ENCODE peak calls at places on chromosomes 2 and 18, in six cellular contexts. J is AG08396; P is CD8-positive, alpha-beta T cell; B is EH; Y is CD8-positive, alpha-beta memory T cell; R is COR-L47. S is an unnamed sample.

GRCh38 chr18:32550958-32551357 is 80.3 kb upstream of the GAREM1 start:
- DNase-seq in P (no peak), R (no peak), Y (no peak), B (no peak), J (no peak), S (no peak)

GRCh38 chr2:241376808-241377207 is 20.7 kb downstream of the FARP2 start:
- DNase-seq in B (peak; percentile 48), J (no peak), Y (no peak), R (no peak), P (no peak), S (no peak)

GRCh38 chr2:85801871-85802270 is 48.1 kb downstream of the ATOH8 start:
- DNase-seq in R (no peak), Y (no peak), P (no peak), J (no peak), B (no peak), S (no peak)

GRCh38 chr2:173187911-173188788 is 112.5 kb downstream of the MAP3K20 start:
- DNase-seq in R (no peak), P (no peak), Y (no peak), J (peak; percentile 10), B (peak; percentile 79), S (no peak)

GRCh38 chr2:47595690-47596089 is 187.3 kb upstream of the MSH6 start:
- DNase-seq in R (no peak), Y (no peak), P (no peak), B (no peak), J (no peak), S (no peak)

GRCh38 chr2:10333247-10333613 is 30.5 kb downstream of the HPCAL1 start:
- DNase-seq in Y (no peak), B (no peak), J (no peak), P (no peak), R (no peak), S (no peak)

GRCh38 chr18:40326987-40327386 is 1628.0 kb upstream of the PIK3C3 start:
- DNase-seq in B (no peak), Y (no peak), R (no peak), P (no peak), J (no peak), S (no peak)

GRCh38 chr18:47507651-47508050 is 256.2 kb upstream of the SKOR2 start:
- DNase-seq in J (no peak), R (no peak), B (no peak), Y (no peak), P (no peak), S (no peak)

GRCh38 chr2:120287183-120288015 is 34.7 kb downstream of the RALB start:
- DNase-seq in J (peak; percentile 74), B (peak; percentile 95), R (no peak), Y (no peak), P (no peak), S (no peak)

GRCh38 chr2:40421643-40422297 is 30.1 kb downstream of the SLC8A1 start:
- DNase-seq in P (no peak), J (no peak), Y (no peak), R (no peak), B (peak; percentile 26), S (no peak)

GRCh38 chr2:27133195-27133875 is 1.1 kb downstream of the PREB start:
- DNase-seq in P (no peak), J (no peak), B (peak; percentile 13), Y (no peak), R (no peak), S (no peak)

GRCh38 chr2:80014637-80015036 is 289.9 kb downstream of the LRRTM1 start:
- DNase-seq in P (no peak), J (no peak), B (peak; percentile 58), Y (no peak), R (no peak), S (no peak)

GRCh38 chr2:44766777-44767176 is 174.7 kb upstream of the SIX3 start:
- DNase-seq in Y (no peak), B (no peak), R (no peak), P (no peak), J (no peak), S (no peak)

GRCh38 chr2:168643979-168644378 is 158.5 kb upstream of the NOSTRIN start:
- DNase-seq in P (no peak), J (no peak), R (no peak), B (peak; percentile 45), Y (no peak), S (no peak)

GRCh38 chr18:76824754-76825153 is 2.4 kb downstream of the ZNF236 start:
- DNase-seq in Y (no peak), B (no peak), P (no peak), R (no peak), J (no peak), S (no peak)

GRCh38 chr18:37920865-37921264 is 355.3 kb upstream of the CELF4 start:
- DNase-seq in P (no peak), R (no peak), J (no peak), Y (no peak), B (no peak), S (no peak)

GRCh38 chr2:232327089-232328037 is 51.2 kb upstream of the ALPP start:
- DNase-seq in P (peak; percentile 79), J (peak; percentile 86), B (peak; percentile 58), R (no peak), Y (peak; percentile 83), S (peak; percentile 64)

S was measured in naive B cell.